ENCODE peak calls at places on chromosomes 1 and 21, in ten cellular contexts. M, K, Z, P, H, T, G, A, B and Y are unnamed samples.

GRCh38 chr1:235073331-235073967 is 55.2 kb downstream of the TOMM20 start:
- DNase-seq in M (no peak), K (no peak), Z (no peak), P (peak; percentile 31), H (no peak), T (no peak), G (no peak), A (no peak), B (no peak), Y (no peak)

GRCh38 chr1:211589782-211590721 is 11.1 kb upstream of the SLC30A1 start:
- DNase-seq in M (no peak), K (no peak), Z (no peak), P (peak; percentile 90), H (no peak), T (peak; percentile 64), G (peak; percentile 85), A (no peak), B (peak; percentile 62), Y (no peak)

GRCh38 chr1:183148599-183148998 is 37.5 kb upstream of the LAMC2 start:
- DNase-seq in M (no peak), K (no peak), Z (no peak), P (peak; percentile 64), H (no peak), T (no peak), G (peak; percentile 60), A (no peak), B (peak; percentile 64), Y (no peak)

GRCh38 chr1:18950415-18951026 is 6.0 kb downstream of the IFFO2 start:
- DNase-seq in M (no peak), K (no peak), Z (no peak), P (no peak), H (no peak), T (no peak), G (peak; percentile 28), A (no peak), B (no peak), Y (no peak)

GRCh38 chr1:154427173-154428139 is 22.3 kb downstream of the IL6R start:
- DNase-seq in M (no peak), K (no peak), Z (peak; percentile 87), P (peak; percentile 36), H (no peak), T (no peak), G (peak; percentile 56), A (no peak), B (peak; percentile 44), Y (peak; percentile 9)

GRCh38 chr21:17257784-17258183 is 255.1 kb upstream of the CXADR start:
- DNase-seq in M (no peak), K (no peak), Z (no peak), P (peak; percentile 23), H (no peak), T (no peak), G (no peak), A (no peak), B (no peak), Y (no peak)

GRCh38 chr1:153534933-153535663 is 693 bp downstream of the S100A6 start:
- DNase-seq in M (no peak), K (no peak), Z (peak; percentile 89), P (peak; percentile 28), H (peak; percentile 50), T (no peak), G (peak; percentile 46), A (no peak), B (no peak), Y (peak; percentile 49)

GRCh38 chr21:44931501-44932365 is 8.1 kb upstream of the SLX9 start:
- DNase-seq in M (no peak), K (no peak), Z (no peak), P (no peak), H (no peak), T (no peak), G (no peak), A (no peak), B (no peak), Y (no peak)

GRCh38 chr21:39373634-39374033 is 24.7 kb upstream of the HMGN1 start:
- DNase-seq in M (no peak), K (no peak), Z (peak; percentile 37), P (peak; percentile 34), H (no peak), T (peak; percentile 69), G (peak; percentile 56), A (no peak), B (peak; percentile 47), Y (peak; percentile 30)

GRCh38 chr1:110134050-110134595 is 16.2 kb upstream of the SLC6A17 start:
- DNase-seq in M (no peak), K (no peak), Z (no peak), P (no peak), H (no peak), T (no peak), G (no peak), A (no peak), B (peak; percentile 8), Y (no peak)

GRCh38 chr1:41536296-41536695 is 51.8 kb upstream of the EDN2 start:
- DNase-seq in M (no peak), K (no peak), Z (no peak), P (no peak), H (no peak), T (no peak), G (no peak), A (no peak), B (no peak), Y (no peak)

GRCh38 chr21:42431196-42431595 is 27.5 kb downstream of the UBASH3A start:
- DNase-seq in M (no peak), K (no peak), Z (no peak), P (no peak), H (no peak), T (no peak), G (no peak), A (no peak), B (no peak), Y (no peak)

GRCh38 chr1:153490272-153491051 is 30.0 kb upstream of the S100A7 start:
- DNase-seq in M (no peak), K (no peak), Z (peak; percentile 97), P (peak; percentile 96), H (peak; percentile 19), T (peak; percentile 55), G (peak; percentile 97), A (no peak), B (peak; percentile 97), Y (peak; percentile 88)

GRCh38 chr1:29650041-29650400 is 413.7 kb downstream of the PTPRU start:
- DNase-seq in M (no peak), K (no peak), Z (no peak), P (no peak), H (no peak), T (no peak), G (no peak), A (no peak), B (no peak), Y (no peak)

GRCh38 chr1:39632491-39633417 is 6.7 kb downstream of the HEYL start:
- DNase-seq in M (no peak), K (no peak), Z (no peak), P (peak; percentile 57), H (no peak), T (no peak), G (peak; percentile 57), A (no peak), B (peak; percentile 53), Y (peak; percentile 88)

GRCh38 chr1:156378557-156378956 is 9.5 kb downstream of the RHBG start:
- DNase-seq in M (no peak), K (no peak), Z (no peak), P (no peak), H (no peak), T (no peak), G (no peak), A (no peak), B (no peak), Y (no peak)

GRCh38 chr1:46615088-46615487 is 1.5 kb downstream of the MOB3C start:
- DNase-seq in M (no peak), K (no peak), Z (no peak), P (no peak), H (no peak), T (no peak), G (no peak), A (no peak), B (no peak), Y (no peak)

GRCh38 chr1:18396247-18396646 is 84.5 kb upstream of the KLHDC7A start:
- DNase-seq in M (no peak), K (no peak), Z (no peak), P (no peak), H (no peak), T (no peak), G (no peak), A (no peak), B (peak; percentile 0), Y (no peak)

GRCh38 chr1:14733053-14733778 is 134.7 kb downstream of the KAZN start:
- DNase-seq in M (no peak), K (no peak), Z (peak; percentile 4), P (peak; percentile 56), H (no peak), T (no peak), G (no peak), A (no peak), B (no peak), Y (peak; percentile 50)

GRCh38 chr1:184390889-184391288 is 4.1 kb downstream of the C1orf21 start:
- DNase-seq in M (no peak), K (no peak), Z (no peak), P (no peak), H (no peak), T (no peak), G (no peak), A (no peak), B (no peak), Y (no peak)

GRCh38 chr1:115469703-115470476 is 131.8 kb upstream of the NGF start:
- DNase-seq in M (no peak), K (peak; percentile 78), Z (peak; percentile 69), P (peak; percentile 80), H (peak; percentile 8), T (peak; percentile 23), G (peak; percentile 74), A (peak; percentile 7), B (peak; percentile 55), Y (peak; percentile 66)

GRCh38 chr1:225044258-225044657 is 114.8 kb downstream of the DNAH14 start:
- DNase-seq in M (no peak), K (no peak), Z (no peak), P (peak; percentile 13), H (no peak), T (no peak), G (peak; percentile 36), A (no peak), B (no peak), Y (no peak)

GRCh38 chr1:27137022-27137542 is 17.8 kb downstream of the SLC9A1 start:
- DNase-seq in M (peak; percentile 35), K (peak; percentile 57), Z (no peak), P (no peak), H (peak; percentile 86), T (peak; percentile 69), G (no peak), A (peak; percentile 69), B (no peak), Y (no peak)

GRCh38 chr1:165954940-165955339 is 127.5 kb downstream of the UCK2 start:
- DNase-seq in M (no peak), K (no peak), Z (no peak), P (peak; percentile 13), H (no peak), T (no peak), G (peak; percentile 80), A (no peak), B (peak; percentile 69), Y (peak; percentile 78)

GRCh38 chr1:167634435-167634834 is 4.4 kb downstream of the RCSD1 start:
- DNase-seq in M (no peak), K (no peak), Z (no peak), P (no peak), H (no peak), T (no peak), G (no peak), A (no peak), B (no peak), Y (no peak)

GRCh38 chr1:182476625-182477024 is 26.7 kb downstream of the RGSL1 start:
- DNase-seq in M (no peak), K (no peak), Z (no peak), P (no peak), H (no peak), T (no peak), G (no peak), A (no peak), B (no peak), Y (no peak)

GRCh38 chr1:244461254-244462071 is at the start of gene CATSPERE:
- DNase-seq in M (peak; percentile 50), K (peak; percentile 33), Z (peak; percentile 73), P (peak; percentile 90), H (peak; percentile 76), T (peak; percentile 87), G (peak; percentile 89), A (peak; percentile 61), B (peak; percentile 66), Y (peak; percentile 95)

GRCh38 chr21:28136687-28137086 is 856.0 kb downstream of the LTN1 start:
- DNase-seq in M (no peak), K (no peak), Z (peak; percentile 73), P (no peak), H (no peak), T (no peak), G (no peak), A (no peak), B (no peak), Y (peak; percentile 28)